ENCODE peak calls at places on chromosomes 13 and 19, in eight cellular contexts. R is SK-N-SH, J is fibroblast of lung, X is astrocyte, S is keratinocyte, L is neural progenitor cell, D is HepG2, T is mammary epithelial cell. Q is an unnamed sample.

GRCh38 chr13:32409561-32410440 is 18.1 kb downstream of the N4BP2L1 start:
- DNase-seq in R (no peak), J (peak; percentile 85), X (peak; percentile 66), S (no peak), L (peak; percentile 60), D (no peak), T (no peak), Q (no peak)

GRCh38 chr13:96082640-96083039 is 7.3 kb upstream of the HS6ST3 start:
- DNase-seq in R (no peak), J (no peak), X (no peak), S (no peak), L (no peak), D (no peak), T (peak; percentile 18), Q (peak; percentile 48)

GRCh38 chr19:46979103-46979769 is 40.4 kb upstream of the NPAS1 start:
- DNase-seq in R (no peak), J (no peak), X (no peak), S (no peak), L (no peak), D (no peak), T (no peak), Q (no peak)

GRCh38 chr19:13226983-13227382 is 76.8 kb downstream of the IER2 start:
- DNase-seq in R (no peak), J (no peak), X (no peak), S (no peak), L (no peak), D (no peak), T (no peak), Q (no peak)

GRCh38 chr19:28960986-28961705 is 251.8 kb downstream of the UQCRFS1 start:
- DNase-seq in R (no peak), J (peak; percentile 9), X (no peak), S (no peak), L (no peak), D (no peak), T (peak; percentile 1), Q (no peak)

GRCh38 chr13:69579351-69579750 is 528.3 kb upstream of the ATXN8OS start:
- DNase-seq in R (peak; percentile 18), J (no peak), X (no peak), S (no peak), L (no peak), D (no peak), T (peak; percentile 3), Q (peak; percentile 7)

GRCh38 chr13:112844879-112845278 is 124.1 kb upstream of the MCF2L start:
- DNase-seq in R (no peak), J (no peak), X (no peak), S (no peak), L (no peak), D (no peak), T (no peak), Q (no peak)

GRCh38 chr13:83232626-83233025 is 649.6 kb downstream of the SLITRK1 start:
- DNase-seq in R (no peak), J (no peak), X (no peak), S (no peak), L (no peak), D (no peak), T (no peak), Q (no peak)

GRCh38 chr13:37667631-37668161 is 69.1 kb upstream of the POSTN start:
- DNase-seq in R (no peak), J (no peak), X (peak; percentile 20), S (no peak), L (no peak), D (no peak), T (no peak), Q (no peak)

GRCh38 chr19:485583-486236 is 10.6 kb upstream of the MADCAM1 start:
- DNase-seq in R (peak; percentile 12), J (no peak), X (peak; percentile 9), S (no peak), L (peak; percentile 84), D (peak; percentile 88), T (peak; percentile 75), Q (no peak)

GRCh38 chr13:94707400-94708021 is 4.8 kb downstream of the SOX21 start:
- DNase-seq in R (peak; percentile 68), J (no peak), X (no peak), S (no peak), L (peak; percentile 88), D (no peak), T (no peak), Q (no peak)

DNA sequence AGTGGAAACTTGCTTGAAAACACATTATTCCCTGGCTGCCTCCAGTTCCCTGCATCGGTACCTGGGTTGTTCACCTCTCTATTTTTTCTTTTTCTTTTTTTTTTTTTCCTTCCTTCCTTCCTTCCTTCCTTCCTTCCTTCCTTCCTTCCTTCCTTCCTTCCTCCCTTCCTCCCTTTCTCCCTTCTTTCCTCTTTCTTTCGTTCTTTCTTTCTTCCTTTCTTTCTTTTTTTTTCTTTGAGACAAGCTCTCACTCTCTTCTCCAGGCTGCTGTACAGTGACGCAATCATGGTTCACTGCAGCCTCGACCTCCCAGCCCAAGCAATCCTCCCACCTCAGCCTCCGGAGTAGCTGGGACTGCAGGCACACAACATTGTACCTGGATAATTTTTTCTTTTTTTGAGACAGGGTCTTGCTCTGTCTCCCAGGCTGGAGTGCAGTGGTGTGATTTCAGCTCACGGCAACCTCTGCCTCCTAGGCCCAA is 3.4 kb upstream of the RASAL3 start:
- DNase-seq in R (no peak), J (no peak), X (no peak), S (no peak), L (no peak), D (no peak), T (no peak), Q (no peak)
- H3K9ac ChIP-seq in R (no peak overlapping the region), J (no peak overlapping the region), X (no peak overlapping the region), S (no peak overlapping the region), L (no peak overlapping the region), D (no peak overlapping the region), T (no peak overlapping the region), Q (no peak overlapping the region)

GRCh38 chr19:3491396-3492119 is 8.3 kb upstream of the SMIM44 start:
- DNase-seq in R (peak; percentile 18), J (no peak), X (no peak), S (no peak), L (no peak), D (no peak), T (no peak), Q (no peak)
- H3K4me3 ChIP-seq in R (no peak overlapping the region), J (no peak overlapping the region), X (no peak overlapping the region), S (no peak overlapping the region), L (no peak overlapping the region), D (no peak overlapping the region), T (no peak overlapping the region), Q (no peak overlapping the region)

GRCh38 chr19:1843116-1843515 is 5.2 kb downstream of the REXO1 start:
- DNase-seq in R (no peak), J (no peak), X (no peak), S (no peak), L (no peak), D (no peak), T (no peak), Q (no peak)

GRCh38 chr19:1837625-1838105 is 10.6 kb downstream of the REXO1 start:
- DNase-seq in R (peak; percentile 95), J (no peak), X (no peak), S (no peak), L (peak; percentile 73), D (peak; percentile 40), T (no peak), Q (peak; percentile 38)

GRCh38 chr19:1841209-1841924 is 6.9 kb downstream of the REXO1 start:
- DNase-seq in R (no peak), J (no peak), X (no peak), S (no peak), L (no peak), D (no peak), T (no peak), Q (no peak)

GRCh38 chr19:1839658-1840540 is 8.4 kb downstream of the REXO1 start:
- DNase-seq in R (no peak), J (no peak), X (no peak), S (no peak), L (no peak), D (peak; percentile 72), T (no peak), Q (no peak)

DNA sequence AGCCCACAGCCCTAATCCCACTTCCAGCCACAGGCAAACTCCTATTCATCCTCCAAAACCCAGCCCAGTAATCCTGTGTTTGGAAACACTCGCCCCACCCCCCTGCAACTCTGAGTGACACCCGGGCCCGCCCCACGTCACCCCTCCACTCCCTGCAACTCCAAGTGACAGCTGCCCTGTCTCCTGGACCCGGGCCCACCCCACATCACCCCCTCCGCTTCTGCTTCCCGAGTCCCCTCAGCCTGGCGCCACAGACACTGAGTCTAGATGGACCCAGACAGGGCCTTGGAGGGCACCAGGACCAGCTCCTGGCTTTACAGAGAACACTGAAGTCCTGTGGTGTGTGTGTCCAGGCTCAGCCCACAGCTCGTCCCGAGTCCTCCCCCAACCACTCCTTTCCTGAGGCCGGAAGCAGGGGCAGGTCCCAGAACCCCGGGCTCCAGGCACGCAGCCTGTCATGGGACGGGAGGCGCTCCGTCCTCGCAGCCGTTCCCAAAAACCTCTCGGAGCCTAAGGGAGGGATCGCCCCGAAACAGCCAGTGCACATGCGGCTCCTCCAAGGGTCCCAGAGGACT is 7.7 kb downstream of the REXO1 start:
- DNase-seq in R (no peak), J (no peak), X (no peak), S (no peak), L (peak; percentile 58), D (peak; percentile 53), T (no peak), Q (no peak)
- H3K79me2 ChIP-seq in R (peaks cover 99% of the 10 kb centered on the region), J (peaks cover 90% of the 10 kb centered on the region), X (peaks cover 95% of the 10 kb centered on the region), S (peaks cover 91% of the 10 kb centered on the region), L (peaks cover 99% of the 10 kb centered on the region), D (peaks cover 65% of the 10 kb centered on the region), T (peaks cover 100% of the 10 kb centered on the region), Q (peaks cover 87% of the 10 kb centered on the region)

GRCh38 chr19:11322269-11323024 is 17.0 kb downstream of the RAB3D start:
- DNase-seq in R (no peak), J (no peak), X (no peak), S (no peak), L (no peak), D (no peak), T (no peak), Q (no peak)

GRCh38 chr19:11323601-11324078 is 15.8 kb downstream of the RAB3D start:
- DNase-seq in R (peak; percentile 37), J (no peak), X (no peak), S (no peak), L (no peak), D (no peak), T (no peak), Q (no peak)

GRCh38 chr19:11325544-11325943 is 13.9 kb downstream of the RAB3D start:
- DNase-seq in R (no peak), J (no peak), X (no peak), S (no peak), L (no peak), D (no peak), T (no peak), Q (no peak)

GRCh38 chr19:11324748-11325389 is 14.6 kb downstream of the RAB3D start:
- DNase-seq in R (peak; percentile 19), J (no peak), X (no peak), S (no peak), L (no peak), D (no peak), T (no peak), Q (no peak)

DNA sequence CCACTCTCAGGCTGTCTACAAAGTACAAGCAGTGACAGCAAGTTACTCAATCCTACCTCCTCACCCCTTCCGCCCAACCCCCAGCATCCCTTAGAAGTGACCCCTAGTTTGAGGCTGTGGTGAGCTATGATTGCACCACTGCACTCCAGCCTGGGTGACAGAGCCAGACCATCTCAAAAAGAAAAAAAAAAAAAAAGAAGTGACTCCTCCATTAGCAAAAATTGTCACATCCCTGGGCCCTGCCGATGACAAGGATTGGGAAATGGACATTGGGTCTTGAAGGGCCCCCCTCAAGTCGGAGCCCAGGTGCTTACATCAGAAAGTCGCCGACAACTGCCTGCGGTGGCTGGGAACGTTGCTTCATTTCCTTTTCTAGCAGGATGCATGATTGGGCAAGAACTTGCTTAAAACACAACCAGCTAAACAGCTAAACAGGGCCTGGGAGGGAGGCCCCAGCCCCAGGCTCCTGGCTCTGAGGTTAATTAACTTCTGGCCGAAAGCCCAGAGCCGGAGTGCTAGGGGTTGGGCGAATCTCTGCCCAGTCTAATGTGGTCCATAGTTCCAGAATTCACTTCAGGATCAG is 15.3 kb downstream of the RAB3D start:
- DNase-seq in R (peak; percentile 91), J (peak; percentile 95), X (peak; percentile 85), S (no peak), L (no peak), D (peak; percentile 86), T (peak; percentile 91), Q (peak; percentile 57)
- H3K9ac ChIP-seq in R (no peak overlapping the region), J (peak overlapping the region; percentile 50), X (no peak overlapping the region), S (peak overlapping the region; percentile 41), L (no peak overlapping the region), D (no peak overlapping the region), T (no peak overlapping the region), Q (no peak overlapping the region)

Q was measured in PC-3.